ENCODE peak calls at places on chromosomes 1 and 21, in seven cellular contexts. One of them, this sample, is unnamed.

GRCh38 chr21:35323947-35324346 is 274.8 kb upstream of the RUNX1 start:
- DNase-seq in HCT116: no peak
- DNase-seq in PC-3: no peak
- DNase-seq in GM23338: no peak
- DNase-seq in hepatocyte: peak
- DNase-seq in GM23248: peak
- DNase-seq in MM.1S: no peak
- DNase-seq in this sample: no peak

GRCh38 chr1:26373281-26373680 is 731 bp upstream of the ZNF683 start:
- DNase-seq in HCT116: no peak
- DNase-seq in PC-3: no peak
- DNase-seq in GM23338: no peak
- DNase-seq in hepatocyte: no peak
- DNase-seq in GM23248: no peak
- DNase-seq in MM.1S: no peak
- DNase-seq in this sample: no peak

GRCh38 chr21:25329227-25329626 is 278.1 kb downstream of the MRPL39 start:
- DNase-seq in HCT116: no peak
- DNase-seq in PC-3: peak
- DNase-seq in GM23338: no peak
- DNase-seq in hepatocyte: no peak
- DNase-seq in GM23248: peak
- DNase-seq in MM.1S: no peak
- DNase-seq in this sample: no peak

GRCh38 chr1:88984553-88984945 is 7.9 kb downstream of the KYAT3 start:
- DNase-seq in HCT116: no peak
- DNase-seq in PC-3: no peak
- DNase-seq in GM23338: no peak
- DNase-seq in hepatocyte: no peak
- DNase-seq in GM23248: peak
- DNase-seq in MM.1S: no peak
- DNase-seq in this sample: no peak

GRCh38 chr1:196481616-196482015 is 126.6 kb downstream of the KCNT2 start:
- DNase-seq in HCT116: no peak
- DNase-seq in PC-3: peak
- DNase-seq in GM23338: no peak
- DNase-seq in hepatocyte: no peak
- DNase-seq in GM23248: no peak
- DNase-seq in MM.1S: no peak
- DNase-seq in this sample: no peak

GRCh38 chr1:32896451-32896850 is 4.7 kb downstream of the TMEM54 start:
- DNase-seq in HCT116: no peak
- DNase-seq in PC-3: no peak
- DNase-seq in GM23338: no peak
- DNase-seq in hepatocyte: no peak
- DNase-seq in GM23248: no peak
- DNase-seq in MM.1S: no peak
- DNase-seq in this sample: no peak

GRCh38 chr1:157199421-157199755 is 61.2 kb upstream of the ETV3 start:
- DNase-seq in HCT116: no peak
- DNase-seq in PC-3: no peak
- DNase-seq in GM23338: no peak
- DNase-seq in hepatocyte: peak
- DNase-seq in GM23248: peak
- DNase-seq in MM.1S: no peak
- DNase-seq in this sample: no peak

GRCh38 chr1:16922885-16923431 is 1.2 kb downstream of the CROCC start:
- DNase-seq in HCT116: no peak
- DNase-seq in PC-3: no peak
- DNase-seq in GM23338: peak
- DNase-seq in hepatocyte: no peak
- DNase-seq in GM23248: no peak
- DNase-seq in MM.1S: no peak
- DNase-seq in this sample: no peak

GRCh38 chr1:180643693-180644092 is 11.9 kb downstream of the XPR1 start:
- DNase-seq in HCT116: no peak
- DNase-seq in PC-3: no peak
- DNase-seq in GM23338: no peak
- DNase-seq in hepatocyte: no peak
- DNase-seq in GM23248: peak
- DNase-seq in MM.1S: no peak
- DNase-seq in this sample: no peak

GRCh38 chr21:41993744-41994143 is 16.4 kb downstream of the ZBTB21 start:
- DNase-seq in HCT116: no peak
- DNase-seq in PC-3: peak
- DNase-seq in GM23338: no peak
- DNase-seq in hepatocyte: no peak
- DNase-seq in GM23248: peak
- DNase-seq in MM.1S: no peak
- DNase-seq in this sample: no peak

GRCh38 chr1:108686609-108687313 is 5.3 kb upstream of the PRPF38B start:
- DNase-seq in HCT116: no peak
- DNase-seq in PC-3: no peak
- DNase-seq in GM23338: no peak
- DNase-seq in hepatocyte: no peak
- DNase-seq in GM23248: peak
- DNase-seq in MM.1S: no peak
- DNase-seq in this sample: no peak

GRCh38 chr1:188062456-188062855 is 1233.7 kb downstream of the PLA2G4A start:
- DNase-seq in HCT116: no peak
- DNase-seq in PC-3: peak
- DNase-seq in GM23338: no peak
- DNase-seq in hepatocyte: no peak
- DNase-seq in GM23248: no peak
- DNase-seq in MM.1S: no peak
- DNase-seq in this sample: no peak

GRCh38 chr1:227898502-227899140 is 49.1 kb downstream of the WNT9A start:
- DNase-seq in HCT116: no peak
- DNase-seq in PC-3: no peak
- DNase-seq in GM23338: no peak
- DNase-seq in hepatocyte: no peak
- DNase-seq in GM23248: no peak
- DNase-seq in MM.1S: no peak
- DNase-seq in this sample: no peak

GRCh38 chr1:204726478-204726877 is 40.9 kb upstream of the LRRN2 start:
- DNase-seq in HCT116: peak
- DNase-seq in PC-3: peak
- DNase-seq in GM23338: no peak
- DNase-seq in hepatocyte: peak
- DNase-seq in GM23248: peak
- DNase-seq in MM.1S: no peak
- DNase-seq in this sample: no peak

GRCh38 chr1:116768416-116768815 is 14.2 kb downstream of the CD2 start:
- DNase-seq in HCT116: no peak
- DNase-seq in PC-3: no peak
- DNase-seq in GM23338: no peak
- DNase-seq in hepatocyte: no peak
- DNase-seq in GM23248: no peak
- DNase-seq in MM.1S: no peak
- DNase-seq in this sample: no peak

GRCh38 chr1:28577738-28578536 is 14.1 kb upstream of the RAB42 start:
- DNase-seq in HCT116: no peak
- DNase-seq in PC-3: no peak
- DNase-seq in GM23338: no peak
- DNase-seq in hepatocyte: no peak
- DNase-seq in GM23248: no peak
- DNase-seq in MM.1S: peak
- DNase-seq in this sample: no peak

GRCh38 chr1:32180186-32181060 is 948 bp downstream of the TXLNA start:
- DNase-seq in HCT116: no peak
- DNase-seq in PC-3: peak
- DNase-seq in GM23338: peak
- DNase-seq in hepatocyte: peak
- DNase-seq in GM23248: peak
- DNase-seq in MM.1S: peak
- DNase-seq in this sample: peak

GRCh38 chr21:44650973-44651675 is 3.3 kb downstream of the KRTAP12-4 start:
- DNase-seq in HCT116: no peak
- DNase-seq in PC-3: no peak
- DNase-seq in GM23338: no peak
- DNase-seq in hepatocyte: no peak
- DNase-seq in GM23248: no peak
- DNase-seq in MM.1S: no peak
- DNase-seq in this sample: no peak

GRCh38 chr1:115112496-115113375 is 23.4 kb upstream of the TSPAN2 start:
- DNase-seq in HCT116: peak
- DNase-seq in PC-3: peak
- DNase-seq in GM23338: peak
- DNase-seq in hepatocyte: peak
- DNase-seq in GM23248: peak
- DNase-seq in MM.1S: no peak
- DNase-seq in this sample: peak

GRCh38 chr1:26278303-26278702 is 1.6 kb upstream of the SH3BGRL3 start:
- DNase-seq in HCT116: no peak
- DNase-seq in PC-3: peak
- DNase-seq in GM23338: no peak
- DNase-seq in hepatocyte: peak
- DNase-seq in GM23248: peak
- DNase-seq in MM.1S: no peak
- DNase-seq in this sample: no peak

GRCh38 chr1:161838885-161839284 is 72.8 kb downstream of the ATF6 start:
- DNase-seq in HCT116: no peak
- DNase-seq in PC-3: no peak
- DNase-seq in GM23338: no peak
- DNase-seq in hepatocyte: no peak
- DNase-seq in GM23248: no peak
- DNase-seq in MM.1S: no peak
- DNase-seq in this sample: no peak
- H3K4me2 ChIP-seq in HCT116: no peak
- H3K4me2 ChIP-seq in PC-3: no peak
- H3K4me2 ChIP-seq in GM23338: no peak
- H3K4me2 ChIP-seq in hepatocyte: no peak
- H3K4me2 ChIP-seq in GM23248: no peak
- H3K4me2 ChIP-seq in MM.1S: no peak
- H3K4me2 ChIP-seq in this sample: no peak

DNA sequence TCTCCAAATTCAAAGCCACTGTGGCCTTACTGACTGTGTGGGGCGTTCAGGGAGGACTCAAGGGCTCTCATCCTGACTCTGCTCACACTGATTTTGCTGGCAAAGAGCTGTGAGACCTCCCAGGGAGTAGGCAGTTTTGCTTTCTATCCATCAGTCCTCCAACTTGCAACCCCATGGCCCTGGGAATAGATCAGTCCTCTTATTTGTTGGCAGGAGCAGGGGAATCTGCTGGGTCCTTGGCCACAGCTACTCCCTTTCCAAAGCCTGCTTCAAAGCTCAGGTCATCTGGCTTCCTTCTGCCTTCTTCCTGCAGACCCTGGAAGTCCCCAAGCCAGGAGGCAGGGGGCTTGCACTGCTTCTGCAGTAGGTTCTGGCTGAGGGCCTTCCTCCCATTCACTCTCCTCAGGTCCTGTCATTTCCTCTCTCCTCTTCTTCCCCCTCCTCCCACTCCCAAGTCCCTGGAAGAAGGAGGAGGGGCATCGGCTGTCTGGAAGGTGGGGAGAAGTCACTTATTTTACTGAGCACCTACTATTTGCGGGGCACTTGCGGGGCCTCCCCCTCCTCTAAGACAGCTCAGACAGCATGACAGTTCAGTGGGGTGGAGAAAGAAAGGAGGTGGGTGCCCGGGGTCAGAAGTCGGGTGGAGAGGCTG is 835 bp upstream of the NAV1 start:
- DNase-seq in HCT116: no peak
- DNase-seq in PC-3: peak
- DNase-seq in GM23338: peak
- DNase-seq in hepatocyte: no peak
- DNase-seq in GM23248: peak
- DNase-seq in MM.1S: no peak
- DNase-seq in this sample: peak
- TF ChIP-seq EZH2 in HCT116: no peak
- TF ChIP-seq EZH2 in PC-3: no peak
- TF ChIP-seq EZH2 in GM23338: peak
- TF ChIP-seq EZH2 in hepatocyte: no peak
- TF ChIP-seq EZH2 in GM23248: no peak
- TF ChIP-seq EZH2 in MM.1S: no peak
- TF ChIP-seq EZH2 in this sample: no peak

GRCh38 chr1:51487628-51488027 is 31.4 kb downstream of the EPS15 start:
- DNase-seq in HCT116: no peak
- DNase-seq in PC-3: no peak
- DNase-seq in GM23338: no peak
- DNase-seq in hepatocyte: no peak
- DNase-seq in GM23248: no peak
- DNase-seq in MM.1S: no peak
- DNase-seq in this sample: no peak
- TF ChIP-seq EZH2phosphoT487 in HCT116: no peak
- TF ChIP-seq EZH2phosphoT487 in PC-3: no peak
- TF ChIP-seq EZH2phosphoT487 in GM23338: no peak
- TF ChIP-seq EZH2phosphoT487 in hepatocyte: no peak
- TF ChIP-seq EZH2phosphoT487 in GM23248: no peak
- TF ChIP-seq EZH2phosphoT487 in MM.1S: no peak
- TF ChIP-seq EZH2phosphoT487 in this sample: no peak

GRCh38 chr1:178573330-178573729 is 60.4 kb downstream of the TEX35 start:
- DNase-seq in HCT116: no peak
- DNase-seq in PC-3: no peak
- DNase-seq in GM23338: no peak
- DNase-seq in hepatocyte: no peak
- DNase-seq in GM23248: no peak
- DNase-seq in MM.1S: no peak
- DNase-seq in this sample: no peak

GRCh38 chr1:178576841-178577240 is 63.9 kb downstream of the TEX35 start:
- DNase-seq in HCT116: no peak
- DNase-seq in PC-3: no peak
- DNase-seq in GM23338: no peak
- DNase-seq in hepatocyte: no peak
- DNase-seq in GM23248: no peak
- DNase-seq in MM.1S: no peak
- DNase-seq in this sample: no peak

GRCh38 chr1:178577882-178578281 is 65.0 kb downstream of the TEX35 start:
- DNase-seq in HCT116: no peak
- DNase-seq in PC-3: no peak
- DNase-seq in GM23338: no peak
- DNase-seq in hepatocyte: no peak
- DNase-seq in GM23248: no peak
- DNase-seq in MM.1S: no peak
- DNase-seq in this sample: no peak

GRCh38 chr1:178574345-178574744 is 61.4 kb downstream of the TEX35 start:
- DNase-seq in HCT116: no peak
- DNase-seq in PC-3: no peak
- DNase-seq in GM23338: no peak
- DNase-seq in hepatocyte: no peak
- DNase-seq in GM23248: no peak
- DNase-seq in MM.1S: no peak
- DNase-seq in this sample: no peak

DNA sequence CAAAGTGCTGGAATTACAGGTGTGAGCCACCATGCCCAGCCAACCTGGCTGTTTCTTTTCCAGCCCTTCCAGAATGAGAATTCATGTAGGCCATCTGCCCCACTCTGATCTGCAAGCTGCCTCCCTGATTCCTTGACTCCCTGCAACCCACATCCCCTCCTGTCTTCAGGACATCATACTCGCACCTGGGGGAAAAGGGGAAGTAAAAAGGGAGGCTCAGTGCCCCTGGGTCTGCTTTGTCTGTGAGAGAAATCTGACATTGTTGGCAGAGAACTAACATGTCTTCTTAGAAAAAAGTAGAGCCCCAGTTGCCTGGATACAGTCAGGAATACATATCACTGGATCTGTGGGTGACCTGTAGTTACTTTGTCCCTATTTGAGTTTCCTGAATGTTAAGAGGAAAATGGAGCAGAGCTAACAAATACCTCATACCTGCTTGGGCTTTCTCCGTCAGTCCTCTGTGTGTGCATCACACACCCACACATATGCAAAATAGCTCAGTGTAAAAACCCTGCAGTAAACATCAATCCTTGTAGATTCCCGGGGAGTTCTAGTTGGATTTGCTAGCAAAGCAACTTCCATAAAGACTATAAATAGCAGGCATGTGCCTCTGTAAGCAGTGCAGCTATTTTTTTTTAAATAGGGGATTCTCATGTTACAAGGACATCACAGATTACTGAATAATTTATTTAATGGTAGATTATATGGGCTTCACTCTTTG is 62.9 kb downstream of the TEX35 start:
- DNase-seq in HCT116: no peak
- DNase-seq in PC-3: no peak
- DNase-seq in GM23338: peak
- DNase-seq in hepatocyte: peak
- DNase-seq in GM23248: no peak
- DNase-seq in MM.1S: no peak
- DNase-seq in this sample: no peak
- H3K4me2 ChIP-seq in HCT116: no peak
- H3K4me2 ChIP-seq in PC-3: no peak
- H3K4me2 ChIP-seq in GM23338: peak
- H3K4me2 ChIP-seq in hepatocyte: peak
- H3K4me2 ChIP-seq in GM23248: no peak
- H3K4me2 ChIP-seq in MM.1S: peak
- H3K4me2 ChIP-seq in this sample: peak

This sample was measured in neural progenitor cell.